ENCODE peak calls at places on chromosomes 7 and 10, in nine cellular contexts. A, M, X, K, I, N, B, J and F are unnamed samples.

GRCh38 chr7:140005754-140006503 is 56.8 kb downstream of the PARP12 start:
- DNase-seq in A (no peak), M (peak; percentile 29), X (no peak), K (no peak), I (no peak), N (no peak), B (peak; percentile 25), J (peak; percentile 54), F (no peak)

GRCh38 chr7:71050492-71050891 is 81.5 kb upstream of the GALNT17 start:
- DNase-seq in A (no peak), M (no peak), X (no peak), K (no peak), I (no peak), N (no peak), B (no peak), J (no peak), F (no peak)

GRCh38 chr7:148142660-148143248 is 447.8 kb upstream of the C7orf33 start:
- DNase-seq in A (peak; percentile 39), M (peak; percentile 30), X (no peak), K (peak; percentile 6), I (peak; percentile 9), N (peak; percentile 18), B (no peak), J (no peak), F (no peak)

GRCh38 chr10:62657244-62657835 is 147.2 kb upstream of the ADO start:
- DNase-seq in A (no peak), M (no peak), X (no peak), K (no peak), I (no peak), N (no peak), B (no peak), J (no peak), F (no peak)

GRCh38 chr7:158834799-158835784 is 5.8 kb upstream of the ESYT2 start:
- DNase-seq in A (no peak), M (no peak), X (no peak), K (no peak), I (no peak), N (no peak), B (peak; percentile 34), J (no peak), F (no peak)

GRCh38 chr7:23426876-23427275 is 43.4 kb downstream of the IGF2BP3 start:
- DNase-seq in A (no peak), M (no peak), X (no peak), K (no peak), I (no peak), N (no peak), B (no peak), J (no peak), F (no peak)

GRCh38 chr10:62437696-62438095 is 63.5 kb downstream of the ZNF365 start:
- DNase-seq in A (peak; percentile 22), M (peak; percentile 39), X (no peak), K (no peak), I (no peak), N (no peak), B (peak; percentile 73), J (no peak), F (peak; percentile 70)

GRCh38 chr10:127977368-127978009 is 70.6 kb downstream of the PTPRE start:
- DNase-seq in A (no peak), M (no peak), X (peak; percentile 52), K (no peak), I (peak; percentile 55), N (no peak), B (peak; percentile 96), J (peak; percentile 83), F (no peak)

GRCh38 chr7:31550432-31550831 is 36.5 kb downstream of the ITPRID1 start:
- DNase-seq in A (no peak), M (no peak), X (peak; percentile 48), K (no peak), I (no peak), N (no peak), B (no peak), J (no peak), F (no peak)

GRCh38 chr10:131586958-131587357 is 275.4 kb upstream of the TCERG1L start:
- DNase-seq in A (no peak), M (no peak), X (no peak), K (no peak), I (no peak), N (no peak), B (no peak), J (no peak), F (no peak)

GRCh38 chr7:36266201-36266600 is 113.1 kb downstream of the EEPD1 start:
- DNase-seq in A (no peak), M (no peak), X (no peak), K (no peak), I (no peak), N (no peak), B (no peak), J (no peak), F (no peak)

GRCh38 chr7:113370910-113371309 is 252.6 kb upstream of the SMIM30 start:
- DNase-seq in A (no peak), M (no peak), X (no peak), K (no peak), I (no peak), N (no peak), B (no peak), J (no peak), F (no peak)
- TF ChIP-seq POLR2AphosphoS5 in A (no peak), M (no peak), X (no peak), K (no peak), I (no peak), N (no peak), B (no peak), J (no peak), F (no peak)

GRCh38 chr10:98269435-98269912 is 1.5 kb upstream of the LOXL4 start:
- DNase-seq in A (peak; percentile 48), M (no peak), X (no peak), K (no peak), I (peak; percentile 44), N (no peak), B (peak; percentile 43), J (no peak), F (no peak)
- TF ChIP-seq POLR2AphosphoS5 in A (peak; percentile 71), M (no peak), X (peak; percentile 39), K (no peak), I (peak; percentile 47), N (no peak), B (no peak), J (peak; percentile 53), F (no peak)

DNA sequence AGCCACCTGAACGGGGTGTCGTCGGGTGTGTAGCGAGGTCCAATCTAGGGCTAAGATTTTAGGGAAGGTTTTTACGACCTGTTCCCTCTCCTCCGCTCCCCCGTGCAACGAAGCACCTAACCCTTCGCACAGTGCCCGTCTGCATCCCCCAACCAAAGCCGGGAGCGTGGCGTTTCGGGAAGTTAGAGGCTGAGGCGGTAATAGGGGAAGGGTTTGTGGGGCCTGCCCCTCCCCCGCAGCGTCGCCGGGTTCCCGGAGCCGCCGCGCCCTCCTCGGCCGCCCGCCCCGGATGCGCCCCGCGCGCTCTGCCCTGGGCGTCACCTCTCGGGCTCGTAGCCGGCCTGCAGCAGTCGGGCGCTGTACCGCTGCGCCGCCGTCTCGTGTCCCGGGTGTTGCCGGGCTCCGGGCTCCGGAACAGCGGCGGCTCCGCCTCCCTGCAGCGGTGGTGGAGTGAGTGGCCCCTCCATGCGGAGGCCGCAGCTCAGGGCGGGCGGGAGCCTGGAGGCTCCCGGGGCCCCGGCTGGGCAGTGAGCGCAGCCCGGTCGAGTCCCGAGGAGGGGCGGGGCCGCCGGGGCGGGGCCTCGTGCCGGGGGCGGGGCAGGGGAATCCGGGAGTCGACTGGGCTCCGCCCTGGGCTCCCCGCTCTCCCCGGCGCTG is at the start of gene IMPDH1:
- DNase-seq in A (peak; percentile 90), M (peak; percentile 86), X (peak; percentile 94), K (peak; percentile 92), I (peak; percentile 95), N (no peak), B (no peak), J (peak; percentile 99), F (no peak)
- TF ChIP-seq POLR2AphosphoS5 in A (no peak), M (no peak), X (peak; percentile 50), K (no peak), I (peak; percentile 78), N (peak; percentile 49), B (peak; percentile 75), J (peak; percentile 89), F (peak; percentile 64)

GRCh38 chr7:35036361-35037171 is 719 bp downstream of the DPY19L1 start:
- DNase-seq in A (peak; percentile 52), M (peak; percentile 53), X (peak; percentile 74), K (peak; percentile 14), I (peak; percentile 64), N (no peak), B (peak; percentile 77), J (peak; percentile 92), F (no peak)

GRCh38 chr7:35037526-35038339 is 448 bp upstream of the DPY19L1 start:
- DNase-seq in A (peak; percentile 93), M (peak; percentile 85), X (peak; percentile 97), K (peak; percentile 83), I (peak; percentile 96), N (no peak), B (peak; percentile 89), J (peak; percentile 99), F (no peak)

GRCh38 chr7:35038340-35038738 is 1.1 kb upstream of the DPY19L1 start:
- DNase-seq in A (no peak), M (no peak), X (no peak), K (no peak), I (no peak), N (no peak), B (no peak), J (no peak), F (no peak)

GRCh38 chr7:35035511-35035921 is 1.8 kb downstream of the DPY19L1 start:
- DNase-seq in A (peak; percentile 11), M (no peak), X (no peak), K (no peak), I (peak; percentile 28), N (peak; percentile 67), B (peak; percentile 51), J (no peak), F (no peak)

GRCh38 chr7:35037211-35037525 is at the start of gene DPY19L1:
- DNase-seq in A (no peak), M (no peak), X (no peak), K (no peak), I (no peak), N (no peak), B (no peak), J (no peak), F (no peak)
- TF ChIP-seq POLR2AphosphoS5 in A (no peak), M (no peak), X (peak; percentile 58), K (no peak), I (peak; percentile 72), N (no peak), B (no peak), J (peak; percentile 68), F (no peak)